ENCODE peak calls at places on chromosomes 16 and 17, in ten cellular contexts. O is H1, X is suprapubic skin, U is A549, T is stomach, M is ovary, W is K562, S is transverse colon, F is esophagus muscularis mucosa, L is GM12878. J is an unnamed sample.

GRCh38 chr17:47735536-47736011 is 2.5 kb downstream of the TBX21 start:
- DNase-seq in W (no peak), L (peak; percentile 59), M (no peak), T (no peak), O (no peak), F (no peak), U (no peak), X (peak; percentile 24), S (no peak), J (no peak)

GRCh38 chr17:71111945-71112344 is 942.6 kb downstream of the KCNJ2 start:
- DNase-seq in T (no peak), F (no peak), X (no peak), O (no peak), S (no peak), W (no peak), L (no peak), M (no peak), U (no peak), J (no peak)

GRCh38 chr16:28090646-28091377 is 27.3 kb upstream of the GSG1L start:
- DNase-seq in S (no peak), U (no peak), O (peak; percentile 88), L (no peak), F (no peak), W (peak; percentile 32), T (no peak), X (no peak), M (no peak), J (no peak)

GRCh38 chr17:4944554-4945175 is 3.7 kb downstream of the PFN1 start:
- DNase-seq in X (no peak), F (no peak), W (no peak), M (no peak), O (no peak), L (no peak), S (no peak), T (no peak), U (no peak), J (no peak)

GRCh38 chr17:82287849-82288601 is 14.5 kb upstream of the CSNK1D start:
- DNase-seq in M (peak; percentile 84), T (peak; percentile 90), L (no peak), X (peak; percentile 55), F (peak; percentile 94), U (peak; percentile 99), W (peak; percentile 66), O (no peak), S (peak; percentile 90), J (no peak)

GRCh38 chr17:42272576-42272975 is 3.6 kb downstream of the STAT5B start:
- DNase-seq in W (no peak), L (no peak), F (no peak), O (no peak), T (no peak), S (no peak), U (no peak), X (no peak), M (no peak), J (no peak)

GRCh38 chr16:57533618-57534336 is 2.6 kb downstream of the CCDC102A start:
- DNase-seq in M (peak; percentile 60), W (no peak), O (peak; percentile 43), U (no peak), L (no peak), S (no peak), X (peak; percentile 78), F (no peak), T (peak; percentile 34), J (no peak)

GRCh38 chr17:57551321-57552079 is 193.6 kb downstream of the CCDC182 start:
- DNase-seq in L (peak; percentile 69), S (peak; percentile 82), X (no peak), F (no peak), T (peak; percentile 43), W (no peak), U (no peak), O (no peak), M (no peak), J (no peak)

GRCh38 chr16:23519282-23519681 is 9.0 kb upstream of the GGA2 start:
- DNase-seq in T (no peak), U (no peak), M (no peak), S (no peak), L (no peak), X (no peak), O (no peak), F (no peak), W (peak; percentile 78), J (no peak)

GRCh38 chr16:8955828-8956227 is 7.9 kb downstream of the USP7 start:
- DNase-seq in W (no peak), S (no peak), T (no peak), O (no peak), U (no peak), L (no peak), X (no peak), F (no peak), M (no peak), J (no peak)

GRCh38 chr17:58401287-58401686 is 16.0 kb downstream of the RNF43 start:
- DNase-seq in O (no peak), W (no peak), S (no peak), T (no peak), F (no peak), L (no peak), M (no peak), X (no peak), U (no peak), J (no peak)

GRCh38 chr17:37608369-37609169 is 649 bp downstream of the SYNRG start:
- DNase-seq in U (peak; percentile 22), L (no peak), X (no peak), M (no peak), W (no peak), T (peak; percentile 26), F (no peak), O (no peak), S (no peak), J (no peak)

GRCh38 chr17:77327181-77327565 is 186.4 kb downstream of the SEC14L1 start:
- DNase-seq in S (peak; percentile 9), F (no peak), X (peak; percentile 65), U (no peak), T (peak; percentile 17), O (no peak), M (no peak), L (no peak), W (no peak), J (peak; percentile 12)

GRCh38 chr17:40122466-40122943 is 734 bp downstream of the MSL1 start:
- DNase-seq in S (peak; percentile 49), T (no peak), L (no peak), W (peak; percentile 77), M (peak; percentile 77), U (peak; percentile 62), X (no peak), F (no peak), O (peak; percentile 66), J (no peak)

GRCh38 chr16:1126044-1126443 is 26.9 kb upstream of the CACNA1H start:
- DNase-seq in X (no peak), L (no peak), W (no peak), T (no peak), O (no peak), M (no peak), S (no peak), F (no peak), U (no peak), J (no peak)

GRCh38 chr17:62064791-62065563 is at the start of gene MED13:
- DNase-seq in S (peak; percentile 71), T (peak; percentile 64), O (peak; percentile 65), U (peak; percentile 50), M (peak; percentile 80), L (no peak), X (peak; percentile 81), F (peak; percentile 92), W (peak; percentile 74), J (peak; percentile 37)

GRCh38 chr16:85935391-85935956 is 36.5 kb downstream of the IRF8 start:
- DNase-seq in O (no peak), S (no peak), F (no peak), T (no peak), X (no peak), M (no peak), U (no peak), W (no peak), L (no peak), J (no peak)

GRCh38 chr16:49342336-49343265 is 31.0 kb upstream of the C16orf78 start:
- DNase-seq in F (no peak), W (no peak), U (no peak), T (no peak), X (no peak), O (no peak), M (no peak), L (no peak), S (no peak), J (no peak)

DNA sequence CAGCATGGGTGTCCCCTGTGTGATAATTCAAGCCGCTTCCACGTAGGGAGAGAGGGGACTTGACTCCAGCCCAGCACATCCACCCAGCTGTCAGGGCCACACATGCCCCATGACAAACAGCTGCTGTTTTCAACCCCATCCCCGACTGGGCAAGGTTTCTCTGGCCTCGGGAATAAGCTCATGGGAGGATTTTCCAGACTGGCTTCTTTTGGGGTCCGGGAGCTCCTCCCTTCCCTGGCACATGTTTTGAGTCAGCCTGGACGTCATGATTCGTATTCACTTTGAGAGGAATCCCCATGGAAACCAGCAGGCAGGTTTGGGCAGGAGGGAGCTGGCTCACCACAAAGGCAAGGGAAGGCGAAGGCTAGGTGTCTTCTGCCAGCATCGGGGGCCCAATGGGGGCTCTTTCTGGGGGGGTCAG is 156.4 kb downstream of the CMIP start:
- DNase-seq in S (no peak), F (no peak), W (no peak), U (peak; percentile 46), T (no peak), L (no peak), M (no peak), X (no peak), O (no peak), J (no peak)
- TF ChIP-seq POLR2A in S (no peak), F (no peak), W (no peak), U (no peak), T (no peak), L (no peak), M (no peak), X (no peak), O (no peak), J (no peak)

DNA sequence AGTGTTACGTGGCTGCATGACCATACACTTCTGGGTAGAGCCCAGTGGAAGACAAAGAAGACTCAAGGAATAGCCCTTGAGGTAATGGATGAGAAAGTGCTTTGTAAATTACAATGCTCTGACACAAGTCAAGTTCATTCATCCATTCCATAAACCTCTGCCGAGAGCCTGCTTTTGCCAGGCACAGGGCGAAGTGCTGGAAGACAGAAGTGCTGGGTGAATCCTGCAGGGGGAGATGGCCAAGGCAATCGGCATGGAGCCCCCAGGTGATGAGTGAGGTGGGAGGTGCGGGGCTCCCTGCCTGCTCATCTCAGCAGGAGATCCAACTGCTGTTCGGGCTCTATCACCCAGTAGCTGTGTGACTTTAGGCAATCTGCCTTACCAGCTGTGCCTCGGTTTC is 2.8 kb upstream of the SOCS3 start:
- DNase-seq in O (no peak), X (no peak), F (no peak), S (no peak), M (no peak), T (no peak), U (no peak), W (no peak), L (no peak), J (no peak)
- TF ChIP-seq CTCF in O (peak; percentile 57), X (no peak), F (no peak), S (no peak), M (no peak), T (no peak), U (no peak), W (no peak), L (no peak), J (no peak)

GRCh38 chr17:67441052-67441738 is 64.1 kb downstream of the PITPNC1 start:
- DNase-seq in F (peak; percentile 93), U (peak; percentile 85), S (peak; percentile 40), T (no peak), W (no peak), O (no peak), M (no peak), L (no peak), X (no peak), J (no peak)
- TF ChIP-seq EP300 in F (no peak), U (no peak), S (no peak), T (no peak), W (no peak), O (no peak), M (no peak), L (no peak), X (no peak), J (no peak)

GRCh38 chr17:30477083-30477757 is at the start of gene GOSR1:
- DNase-seq in T (peak; percentile 96), S (peak; percentile 95), U (peak; percentile 98), O (peak; percentile 92), L (peak; percentile 79), F (peak; percentile 98), W (peak; percentile 86), X (peak; percentile 96), M (peak; percentile 92), J (peak; percentile 90)
- TF ChIP-seq POLR2A in T (peak; percentile 24), S (peak; percentile 78), U (peak; percentile 94), O (peak; percentile 91), L (peak; percentile 100), F (no peak), W (peak; percentile 98), X (peak; percentile 89), M (no peak), J (peak; percentile 59)